ENCODE peak calls at places on chromosomes 12 and 14, in four cellular contexts. One of them, this sample, is unnamed. For H3K4me1, the result is how much of the 10 kb centered on the place peaks cover.

GRCh38 chr12:10310926-10311705 is 3.4 kb downstream of the KLRD1 start:
- DNase-seq in PC-9: no peak
- DNase-seq in GM23248: peak
- DNase-seq in neural progenitor cell: no peak
- DNase-seq in this sample: no peak

GRCh38 chr12:107318804-107319535 is 225.6 kb upstream of the CRY1 start:
- DNase-seq in PC-9: no peak
- DNase-seq in GM23248: peak
- DNase-seq in neural progenitor cell: peak
- DNase-seq in this sample: no peak

GRCh38 chr12:74899031-74899829 is 310.4 kb downstream of the KCNC2 start:
- DNase-seq in PC-9: no peak
- DNase-seq in neural progenitor cell: no peak
- DNase-seq in GM23248: peak
- DNase-seq in this sample: no peak

GRCh38 chr14:102408729-102409128 is 46.0 kb downstream of the TECPR2 start:
- DNase-seq in PC-9: no peak
- DNase-seq in GM23248: no peak
- DNase-seq in neural progenitor cell: no peak
- DNase-seq in this sample: no peak

GRCh38 chr12:3658327-3659163 is 94.4 kb downstream of the CRACR2A start:
- DNase-seq in PC-9: no peak
- DNase-seq in GM23248: peak
- DNase-seq in neural progenitor cell: peak
- DNase-seq in this sample: peak

GRCh38 chr12:20314325-20314724 is 54.0 kb upstream of the PDE3A start:
- DNase-seq in neural progenitor cell: no peak
- DNase-seq in PC-9: no peak
- DNase-seq in GM23248: peak
- DNase-seq in this sample: no peak

GRCh38 chr12:11209098-11209497 is 22.4 kb upstream of the TAS2R42 start:
- DNase-seq in GM23248: no peak
- DNase-seq in neural progenitor cell: peak
- DNase-seq in PC-9: no peak
- DNase-seq in this sample: no peak

GRCh38 chr12:3130053-3130805 is 53.0 kb downstream of the TSPAN9 start:
- DNase-seq in GM23248: no peak
- DNase-seq in PC-9: no peak
- DNase-seq in neural progenitor cell: no peak
- DNase-seq in this sample: no peak

GRCh38 chr12:2457215-2458112 is 337.3 kb upstream of the FKBP4 start:
- DNase-seq in PC-9: no peak
- DNase-seq in neural progenitor cell: peak
- DNase-seq in GM23248: no peak
- DNase-seq in this sample: no peak

GRCh38 chr14:71240866-71241520 is 333.7 kb downstream of the PCNX1 start:
- DNase-seq in GM23248: no peak
- DNase-seq in neural progenitor cell: no peak
- DNase-seq in PC-9: peak
- DNase-seq in this sample: no peak

GRCh38 chr12:115147916-115148315 is 463.9 kb upstream of the TBX3 start:
- DNase-seq in PC-9: no peak
- DNase-seq in GM23248: no peak
- DNase-seq in neural progenitor cell: no peak
- DNase-seq in this sample: no peak

GRCh38 chr12:58919271-58920101 is 818 bp downstream of the LRIG3 start:
- DNase-seq in PC-9: peak
- DNase-seq in neural progenitor cell: peak
- DNase-seq in GM23248: peak
- DNase-seq in this sample: no peak

GRCh38 chr14:74917646-74918081 is 5.4 kb downstream of the RPS6KL1 start:
- DNase-seq in neural progenitor cell: no peak
- DNase-seq in PC-9: no peak
- DNase-seq in GM23248: no peak
- DNase-seq in this sample: no peak

GRCh38 chr12:32566663-32567634 is 112.2 kb upstream of the DNM1L start:
- DNase-seq in GM23248: peak
- DNase-seq in neural progenitor cell: no peak
- DNase-seq in PC-9: peak
- DNase-seq in this sample: no peak

GRCh38 chr14:99908653-99909250 is 115.5 kb downstream of the EML1 start:
- DNase-seq in GM23248: no peak
- DNase-seq in neural progenitor cell: no peak
- DNase-seq in PC-9: no peak
- DNase-seq in this sample: no peak

GRCh38 chr12:121334513-121335343 is 17.5 kb downstream of the ANAPC5 start:
- DNase-seq in GM23248: peak
- DNase-seq in neural progenitor cell: peak
- DNase-seq in PC-9: peak
- DNase-seq in this sample: peak

GRCh38 chr14:104799657-104800599 is 973 bp upstream of the ZBTB42 start:
- DNase-seq in neural progenitor cell: peak
- DNase-seq in GM23248: peak
- DNase-seq in PC-9: no peak
- DNase-seq in this sample: peak

GRCh38 chr12:5784626-5785130 is 160.4 kb downstream of the ANO2 start:
- DNase-seq in neural progenitor cell: no peak
- DNase-seq in GM23248: no peak
- DNase-seq in PC-9: no peak
- DNase-seq in this sample: no peak

GRCh38 chr14:67653651-67654280 is 20.7 kb downstream of the VTI1B start:
- DNase-seq in neural progenitor cell: no peak
- DNase-seq in PC-9: no peak
- DNase-seq in GM23248: peak
- DNase-seq in this sample: no peak

GRCh38 chr12:112962561-112962960 is 15.8 kb upstream of the OAS2 start:
- DNase-seq in PC-9: no peak
- DNase-seq in GM23248: no peak
- DNase-seq in neural progenitor cell: no peak
- DNase-seq in this sample: no peak

GRCh38 chr12:125533434-125534029 is 468.3 kb downstream of the AACS start:
- DNase-seq in PC-9: no peak
- DNase-seq in GM23248: peak
- DNase-seq in neural progenitor cell: peak
- DNase-seq in this sample: peak

GRCh38 chr14:65915125-65915524 is 502.6 kb downstream of the FUT8 start:
- DNase-seq in PC-9: no peak
- DNase-seq in GM23248: no peak
- DNase-seq in neural progenitor cell: no peak
- DNase-seq in this sample: no peak

GRCh38 chr12:120249266-120249874 is 16.2 kb downstream of the PXN start:
- DNase-seq in PC-9: no peak
- DNase-seq in neural progenitor cell: no peak
- DNase-seq in GM23248: no peak
- DNase-seq in this sample: no peak
- H3K4me1 ChIP-seq in PC-9: under half
- H3K4me1 ChIP-seq in neural progenitor cell: under half
- H3K4me1 ChIP-seq in GM23248: half or more
- H3K4me1 ChIP-seq in this sample: under half

DNA sequence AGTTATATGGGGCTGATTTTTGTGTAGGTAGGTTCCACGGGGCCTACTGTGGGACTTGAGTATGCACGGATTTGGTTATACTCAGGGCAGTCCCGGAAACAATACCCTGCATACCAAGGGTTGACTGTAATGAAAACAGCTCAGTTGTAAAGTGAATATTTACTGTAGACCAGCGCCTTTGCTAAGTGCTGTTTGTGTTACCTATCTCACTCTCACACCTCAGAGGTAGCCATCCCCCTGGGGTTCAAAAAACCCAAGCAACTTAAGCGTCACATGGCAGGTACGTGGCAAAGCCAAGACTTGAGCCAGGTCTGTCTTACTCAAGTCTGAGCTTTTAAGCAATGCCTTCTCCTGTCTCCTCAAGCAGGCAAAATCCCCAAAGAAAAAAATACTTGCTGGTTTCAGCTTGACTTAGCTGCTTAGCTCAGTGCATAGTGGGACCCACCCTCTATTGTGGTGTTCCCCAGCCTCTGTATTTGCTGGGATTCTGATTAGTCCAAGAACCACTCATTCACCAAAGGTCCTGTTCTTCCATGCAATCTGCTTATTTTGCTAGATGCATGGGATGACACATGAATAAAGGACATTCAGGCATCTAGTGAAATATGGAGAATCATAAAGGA is 34.2 kb upstream of the STRN3 start:
- DNase-seq in PC-9: no peak
- DNase-seq in GM23248: no peak
- DNase-seq in neural progenitor cell: peak
- DNase-seq in this sample: no peak
- H3K27ac ChIP-seq in PC-9: no peak
- H3K27ac ChIP-seq in GM23248: no peak
- H3K27ac ChIP-seq in neural progenitor cell: peak
- H3K27ac ChIP-seq in this sample: no peak

GRCh38 chr12:95182868-95183415 is 34.3 kb downstream of the FGD6 start:
- DNase-seq in neural progenitor cell: no peak
- DNase-seq in PC-9: no peak
- DNase-seq in GM23248: peak
- DNase-seq in this sample: no peak
- H2AFZ ChIP-seq in neural progenitor cell: no peak
- H2AFZ ChIP-seq in PC-9: no peak
- H2AFZ ChIP-seq in GM23248: peak
- H2AFZ ChIP-seq in this sample: no peak

GRCh38 chr12:49750027-49750977 is 8.9 kb downstream of the TMBIM6 start:
- DNase-seq in PC-9: peak
- DNase-seq in neural progenitor cell: peak
- DNase-seq in GM23248: peak
- DNase-seq in this sample: peak
- H3K4me1 ChIP-seq in PC-9: under half
- H3K4me1 ChIP-seq in neural progenitor cell: under half
- H3K4me1 ChIP-seq in GM23248: half or more
- H3K4me1 ChIP-seq in this sample: half or more

DNA sequence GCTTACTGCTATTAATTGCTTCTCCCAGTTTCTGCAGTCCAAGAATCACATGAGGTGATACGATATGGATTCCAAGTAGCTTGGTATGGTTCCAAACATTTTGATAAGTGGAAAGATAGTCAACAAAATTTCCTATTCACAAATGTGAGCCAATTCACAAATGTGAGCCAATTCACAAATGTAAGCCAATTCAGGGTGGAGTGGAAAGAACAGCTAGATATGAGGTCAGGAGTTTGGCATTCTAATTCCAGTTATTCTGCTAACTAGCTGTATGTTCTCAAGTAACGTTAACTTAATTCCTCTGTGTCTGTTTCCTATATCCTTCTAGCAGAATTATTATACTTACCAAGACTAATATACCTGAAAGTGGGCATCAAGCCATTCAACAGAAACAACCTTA is 37.5 kb upstream of the DHRS4 start:
- DNase-seq in PC-9: no peak
- DNase-seq in neural progenitor cell: no peak
- DNase-seq in GM23248: peak
- DNase-seq in this sample: no peak
- H3K27ac ChIP-seq in PC-9: no peak
- H3K27ac ChIP-seq in neural progenitor cell: no peak
- H3K27ac ChIP-seq in GM23248: no peak
- H3K27ac ChIP-seq in this sample: no peak

GRCh38 chr12:47302111-47302597 is 222.4 kb upstream of the AMIGO2 start:
- DNase-seq in GM23248: no peak
- DNase-seq in neural progenitor cell: no peak
- DNase-seq in PC-9: no peak
- DNase-seq in this sample: peak

GRCh38 chr12:47293406-47293805 is 213.6 kb upstream of the AMIGO2 start:
- DNase-seq in neural progenitor cell: no peak
- DNase-seq in PC-9: no peak
- DNase-seq in GM23248: no peak
- DNase-seq in this sample: no peak

GRCh38 chr12:47296828-47297227 is 217.1 kb upstream of the AMIGO2 start:
- DNase-seq in GM23248: no peak
- DNase-seq in neural progenitor cell: no peak
- DNase-seq in PC-9: no peak
- DNase-seq in this sample: no peak

GRCh38 chr12:47299586-47299985 is 219.8 kb upstream of the AMIGO2 start:
- DNase-seq in GM23248: no peak
- DNase-seq in PC-9: no peak
- DNase-seq in neural progenitor cell: no peak
- DNase-seq in this sample: no peak

GRCh38 chr12:47297993-47298392 is 218.2 kb upstream of the AMIGO2 start:
- DNase-seq in PC-9: no peak
- DNase-seq in GM23248: no peak
- DNase-seq in neural progenitor cell: no peak
- DNase-seq in this sample: no peak
- H2AFZ ChIP-seq in PC-9: no peak
- H2AFZ ChIP-seq in GM23248: no peak
- H2AFZ ChIP-seq in neural progenitor cell: no peak
- H2AFZ ChIP-seq in this sample: peak

DNA sequence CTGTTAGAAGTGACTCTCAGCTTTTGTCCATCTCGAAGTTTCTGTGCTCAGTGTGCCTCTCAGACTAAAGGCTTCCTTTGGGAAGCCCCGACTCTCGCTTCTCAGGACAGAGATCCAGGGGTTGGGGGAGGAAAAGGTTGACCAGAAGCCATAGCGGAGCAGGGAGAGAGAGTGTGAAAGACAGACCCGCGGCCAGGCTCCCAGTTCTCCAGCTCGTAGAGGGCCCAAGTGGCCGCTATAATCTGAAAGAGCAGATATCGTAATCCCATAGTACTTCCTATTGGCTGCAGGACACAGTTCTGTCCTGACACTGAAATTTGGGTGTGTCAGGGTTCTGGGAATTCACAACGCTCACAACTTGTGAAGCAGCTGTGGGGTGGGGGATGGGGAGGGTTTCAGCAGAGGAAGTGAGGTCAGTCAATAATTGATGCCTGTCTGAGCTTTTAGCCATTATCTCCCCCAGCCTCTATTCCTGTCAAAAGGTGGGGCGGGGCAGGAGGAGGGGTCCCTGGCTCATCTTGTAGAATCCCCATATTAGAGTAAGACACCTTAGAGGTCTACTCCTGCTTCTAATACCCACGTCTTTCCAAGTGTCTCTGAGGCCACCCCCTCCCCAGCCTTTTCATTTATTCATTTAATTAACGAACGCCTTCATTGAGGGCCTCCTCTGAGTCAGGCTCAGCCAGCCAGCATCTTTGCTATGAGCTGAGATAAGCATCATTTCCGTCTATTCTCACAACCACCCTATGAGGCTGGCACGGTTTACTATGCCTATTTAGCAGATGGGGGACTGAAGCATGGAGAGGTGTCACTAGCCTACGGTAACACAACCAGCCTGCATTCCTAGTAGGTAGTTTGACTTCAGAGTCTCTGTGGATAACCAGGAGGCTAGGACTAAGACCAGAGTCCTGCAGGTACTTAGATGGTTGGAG is 1.5 kb upstream of the ACVRL1 start:
- DNase-seq in PC-9: no peak
- DNase-seq in neural progenitor cell: no peak
- DNase-seq in GM23248: peak
- DNase-seq in this sample: no peak
- H3K4me1 ChIP-seq in PC-9: under half
- H3K4me1 ChIP-seq in neural progenitor cell: under half
- H3K4me1 ChIP-seq in GM23248: half or more
- H3K4me1 ChIP-seq in this sample: under half